ENCODE peak calls at places on chromosomes 16 and 17, in four cellular contexts. U is IMR-90, G is CD14-positive monocyte, S is fibroblast of pulmonary artery. W is an unnamed sample.

GRCh38 chr17:81097134-81097942 is 62.4 kb downstream of the BAIAP2 start:
- DNase-seq in U (peak), S (peak), G (peak), W (peak)

GRCh38 chr16:79601092-79601977 is 798 bp upstream of the MAF start:
- DNase-seq in S (peak), U (no peak), G (peak), W (peak)

GRCh38 chr16:2486645-2487516 is 12.0 kb downstream of the TBC1D24 start:
- DNase-seq in U (peak), G (peak), S (no peak), W (no peak)

GRCh38 chr16:4637501-4638166 is 13.0 kb downstream of the MGRN1 start:
- DNase-seq in G (no peak), S (no peak), U (no peak), W (no peak)

GRCh38 chr16:28590384-28591340 is 6.2 kb downstream of the SULT1A2 start:
- DNase-seq in S (no peak), U (no peak), G (peak), W (no peak)

GRCh38 chr16:8590161-8590688 is at the start of gene TMEM114:
- DNase-seq in U (no peak), S (no peak), G (no peak), W (no peak)

GRCh38 chr17:19341641-19342610 is 20.6 kb downstream of the B9D1 start:
- DNase-seq in U (peak), G (no peak), S (peak), W (no peak)

GRCh38 chr17:14818469-14818868 is 446.7 kb downstream of the PMP22 start:
- DNase-seq in U (no peak), G (no peak), S (no peak), W (no peak)

GRCh38 chr17:80393961-80394360 is 21.0 kb upstream of the ENDOV start:
- DNase-seq in S (no peak), G (no peak), U (no peak), W (no peak)

GRCh38 chr17:80899402-80900268 is 92.0 kb upstream of the CHMP6 start:
- DNase-seq in G (peak), S (peak), U (peak), W (no peak)

GRCh38 chr17:34504814-34505484 is 74.4 kb upstream of the TMEM132E start:
- DNase-seq in G (no peak), U (no peak), S (no peak), W (no peak)

GRCh38 chr17:68248199-68248825 is 469 bp downstream of the AMZ2 start:
- DNase-seq in S (peak), U (peak), G (peak), W (no peak)

GRCh38 chr16:27251561-27252205 is 16.9 kb downstream of the NSMCE1 start:
- DNase-seq in U (no peak), S (no peak), G (no peak), W (no peak)

GRCh38 chr17:42312035-42312284 is 23.7 kb downstream of the STAT5A start:
- DNase-seq in U (no peak), S (no peak), G (no peak), W (no peak)

GRCh38 chr17:43814714-43815113 is 18.2 kb downstream of the MPP3 start:
- DNase-seq in S (peak), G (no peak), U (peak), W (no peak)

GRCh38 chr17:29929006-29929543 is 953 bp downstream of the SSH2 start:
- DNase-seq in G (no peak), U (no peak), S (peak), W (no peak)

GRCh38 chr16:83268164-83268563 is 539.6 kb upstream of the HSBP1 start:
- DNase-seq in G (no peak), U (no peak), S (no peak), W (no peak)

GRCh38 chr17:14499976-14500375 is 199.1 kb downstream of the HS3ST3B1 start:
- DNase-seq in S (no peak), G (no peak), U (no peak), W (no peak)

GRCh38 chr16:26649646-26650045 is 417.1 kb upstream of the C16orf82 start:
- DNase-seq in S (no peak), G (no peak), U (no peak), W (no peak)

GRCh38 chr17:60154616-60155426 is 5.0 kb downstream of the CA4 start:
- DNase-seq in S (peak), U (peak), G (peak), W (no peak)

GRCh38 chr17:33686171-33686570 is 393.1 kb upstream of the ASIC2 start:
- DNase-seq in U (no peak), S (no peak), G (no peak), W (no peak)

GRCh38 chr16:77794586-77794985 is 6.2 kb downstream of the VAT1L start:
- DNase-seq in U (peak), S (peak), G (no peak), W (no peak)

GRCh38 chr17:79424471-79425185 is 186.2 kb downstream of the RBFOX3 start:
- DNase-seq in U (no peak), G (no peak), S (no peak), W (no peak)

GRCh38 chr17:33469911-33470310 is 176.8 kb upstream of the ASIC2 start:
- DNase-seq in S (peak), U (peak), G (no peak), W (no peak)

GRCh38 chr17:78019367-78019975 is 61.0 kb downstream of the TNRC6C start:
- DNase-seq in S (peak), U (peak), G (no peak), W (no peak)

GRCh38 chr17:79620207-79621038 is 9.6 kb upstream of the RBFOX3 start:
- DNase-seq in G (peak), S (no peak), U (no peak), W (peak)

GRCh38 chr17:50221500-50222480 is 20.4 kb upstream of the COL1A1 start:
- DNase-seq in U (peak), S (peak), G (peak), W (no peak)

GRCh38 chr16:73433493-73434307 is 385.8 kb upstream of the ZFHX3 start:
- DNase-seq in S (no peak), G (no peak), U (no peak), W (no peak)

GRCh38 chr17:29561541-29562517 is 5.0 kb downstream of the ABHD15 start:
- DNase-seq in U (no peak), G (no peak), S (no peak), W (no peak)

GRCh38 chr17:67365762-67366192 is 600 bp downstream of the PSMD12 start:
- DNase-seq in U (peak), G (no peak), S (peak), W (no peak)

GRCh38 chr17:8192070-8192815 is 2.3 kb upstream of the BORCS6 start:
- DNase-seq in G (peak), U (peak), S (peak), W (no peak)

GRCh38 chr17:64662774-64663367 is 764 bp upstream of the SMURF2 start:
- DNase-seq in S (no peak), U (no peak), G (no peak), W (no peak)

GRCh38 chr17:64657610-64658125 is 4.4 kb downstream of the SMURF2 start:
- DNase-seq in S (no peak), G (no peak), U (no peak), W (no peak)

GRCh38 chr17:64661731-64661980 is 451 bp downstream of the SMURF2 start:
- DNase-seq in U (no peak), G (no peak), S (no peak), W (no peak)

GRCh38 chr17:64658931-64659330 is 3.2 kb downstream of the SMURF2 start:
- DNase-seq in U (peak), S (peak), G (no peak), W (no peak)

DNA sequence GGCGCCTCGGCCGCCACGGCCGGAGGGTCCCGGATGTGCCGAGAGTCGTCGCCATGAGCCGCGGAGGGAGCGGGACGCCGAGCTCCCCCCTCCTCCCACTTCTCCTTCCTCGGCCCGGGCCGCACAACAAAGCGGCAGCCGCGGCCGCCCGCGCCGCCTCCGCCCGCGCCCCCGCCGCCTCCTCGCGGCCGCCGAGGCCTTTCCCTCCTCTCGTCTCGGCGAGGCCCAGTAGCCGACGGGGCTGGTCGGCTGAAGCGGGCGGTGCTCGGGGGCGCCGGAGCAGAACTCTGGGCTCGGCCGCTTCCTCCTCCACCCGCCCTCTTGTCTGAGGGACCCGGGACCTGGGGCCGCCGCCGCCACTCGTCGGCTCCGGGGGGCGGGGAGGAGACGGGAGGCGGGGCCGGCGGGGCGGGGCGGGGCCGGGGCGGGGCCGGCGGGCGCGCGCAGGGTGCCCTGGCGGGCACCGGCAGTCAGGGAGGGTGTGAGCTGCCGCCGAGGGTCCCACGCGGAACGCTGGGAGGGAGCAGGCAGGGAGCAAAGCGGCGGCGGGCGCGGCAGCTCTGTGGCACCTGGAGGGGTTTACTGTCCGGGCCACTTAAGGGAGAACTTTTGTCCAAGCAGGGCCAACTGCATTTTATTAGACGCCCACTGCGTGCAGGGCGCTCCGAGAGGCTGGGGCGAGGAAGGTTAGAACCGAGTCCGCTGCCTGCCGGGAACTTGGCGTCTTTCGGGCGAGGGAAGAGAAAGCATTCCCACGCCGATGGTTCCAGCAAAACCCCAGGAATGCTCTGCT is at the start of gene SMURF2:
- DNase-seq in G (peak), S (peak), U (peak), W (peak)
- TF ChIP-seq CTCF in G (no peak), S (no peak), U (no peak), W (no peak)

DNA sequence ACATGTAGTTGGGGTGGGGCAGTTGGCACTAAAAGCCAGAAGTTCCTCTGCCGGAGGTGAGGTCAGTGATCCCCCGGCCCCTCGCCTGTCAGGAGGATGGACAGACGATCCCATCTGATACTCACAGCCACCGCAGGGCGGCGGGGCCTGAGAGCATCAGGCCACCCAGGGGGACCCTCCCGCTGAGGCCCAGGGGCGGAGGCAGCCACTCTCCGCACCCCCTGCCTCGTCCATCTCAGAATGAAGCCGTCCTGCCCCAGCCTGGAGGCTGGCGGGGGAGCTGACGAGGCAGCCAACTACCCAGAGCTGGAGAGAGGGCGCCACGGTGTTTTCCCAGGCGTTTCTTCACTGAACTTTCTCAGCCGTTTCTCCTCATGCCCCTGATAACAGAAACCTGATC is 22.6 kb downstream of the TPSD1 start:
- DNase-seq in S (no peak), U (no peak), G (no peak), W (no peak)
- TF ChIP-seq CTCF in S (no peak), U (no peak), G (no peak), W (no peak)

GRCh38 chr17:64066709-64067108 is 46.3 kb upstream of the ICAM2 start:
- DNase-seq in S (no peak), G (no peak), U (no peak), W (no peak)
- TF ChIP-seq CTCF in S (no peak), G (no peak), U (no peak), W (no peak)

DNA sequence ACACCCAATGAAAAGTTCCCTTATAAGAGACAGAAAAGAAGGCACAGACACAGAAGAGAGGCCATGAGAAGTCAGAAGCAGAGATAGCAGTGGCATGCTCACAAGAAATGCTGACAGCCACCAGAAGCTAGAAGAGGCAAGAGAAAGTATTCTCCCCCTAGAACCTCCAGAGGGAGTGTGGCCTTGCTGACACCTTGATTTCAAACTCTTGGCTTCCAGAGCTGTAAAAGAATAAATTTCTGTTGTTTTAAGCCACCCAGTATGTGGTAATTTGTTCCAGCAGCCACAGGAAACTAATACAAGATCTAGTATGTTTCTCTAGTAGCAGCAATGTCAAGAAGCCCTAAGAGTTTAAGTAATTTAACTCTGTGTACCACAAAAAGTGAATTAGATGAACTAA is 87.2 kb upstream of the NOG start:
- DNase-seq in U (no peak), S (no peak), G (no peak), W (no peak)
- TF ChIP-seq CTCF in U (no peak), S (no peak), G (no peak), W (no peak)

DNA sequence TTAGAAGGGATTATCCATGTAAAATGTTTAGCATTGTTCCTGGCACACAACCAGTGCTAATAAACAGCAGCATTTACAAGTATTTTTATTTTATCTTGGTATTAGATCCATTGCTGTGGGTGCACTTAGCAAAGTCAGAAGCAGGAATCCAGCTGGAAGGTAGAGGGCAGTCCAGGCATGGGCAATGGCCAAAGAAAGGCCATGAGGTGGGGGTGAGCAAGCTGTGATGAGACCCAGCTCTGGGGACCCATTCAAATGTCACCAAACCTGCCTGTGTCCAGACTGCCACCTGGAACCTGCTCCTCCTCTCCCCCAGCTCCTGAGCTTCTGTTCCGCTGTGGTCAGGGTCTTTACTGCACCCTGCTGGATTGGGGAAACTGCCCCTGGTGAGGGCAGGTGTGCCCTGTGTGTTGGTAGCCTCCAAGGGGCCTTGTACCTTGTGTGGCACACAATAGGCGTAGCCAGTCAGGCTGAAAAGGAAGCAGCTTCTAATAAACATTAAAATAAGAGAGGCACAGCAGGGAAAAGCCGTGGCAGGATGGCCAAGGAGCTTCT is 118.0 kb upstream of the CRHR1 start:
- DNase-seq in U (no peak), G (no peak), S (no peak), W (no peak)
- TF ChIP-seq CTCF in U (no peak), G (no peak), S (no peak), W (no peak)

GRCh38 chr16:88815901-88816589 is 4.3 kb upstream of the APRT start:
- DNase-seq in S (no peak), U (no peak), G (no peak), W (peak)
- TF ChIP-seq CTCF in S (peak), U (peak), G (peak), W (peak)

W was measured in mesothelial cell of epicardium.